ENCODE peak calls at places on chromosomes 7 and 10, in seven cellular contexts. V is H1, U is GM12878, P is HCT116, H is HepG2, A is SK-N-SH, T is K562. R is an unnamed sample.

GRCh38 chr7:3188946-3189345 is 112.1 kb upstream of the SDK1 start:
- DNase-seq in T (no peak), P (no peak), U (no peak), V (no peak), H (no peak), A (no peak), R (no peak)

GRCh38 chr7:143429770-143430698 is 13.2 kb upstream of the TAS2R60 start:
- DNase-seq in T (no peak), P (no peak), A (no peak), V (no peak), H (no peak), U (no peak), R (no peak)

GRCh38 chr7:22208806-22209205 is 148.1 kb downstream of the RAPGEF5 start:
- DNase-seq in U (no peak), P (no peak), H (no peak), T (no peak), A (no peak), V (no peak), R (no peak)

GRCh38 chr7:3200504-3200903 is 100.5 kb upstream of the SDK1 start:
- DNase-seq in U (no peak), V (peak), H (peak), P (peak), T (no peak), A (peak), R (peak)

GRCh38 chr10:108132303-108132702 is 967.8 kb upstream of the SORCS1 start:
- DNase-seq in P (no peak), H (no peak), U (no peak), T (no peak), A (no peak), V (no peak), R (no peak)

GRCh38 chr7:142859829-142860228 is 5.0 kb downstream of the EPHB6 start:
- DNase-seq in T (no peak), U (no peak), P (no peak), A (no peak), H (no peak), V (no peak), R (no peak)

GRCh38 chr7:110156511-110156910 is 934.4 kb upstream of the LRRN3 start:
- DNase-seq in V (no peak), U (no peak), A (no peak), P (no peak), H (no peak), T (no peak), R (no peak)

GRCh38 chr7:101418694-101419093 is 56.0 kb downstream of the COL26A1 start:
- DNase-seq in T (no peak), P (no peak), V (no peak), A (no peak), U (no peak), H (no peak), R (no peak)

GRCh38 chr10:73017955-73018480 is 63.4 kb upstream of the PLA2G12B start:
- DNase-seq in A (no peak), P (no peak), T (no peak), H (no peak), U (no peak), V (no peak), R (peak)

GRCh38 chr10:131420867-131421266 is 109.3 kb upstream of the TCERG1L start:
- DNase-seq in T (no peak), A (no peak), V (no peak), H (no peak), P (no peak), U (no peak), R (no peak)

GRCh38 chr7:139078399-139078798 is 31.1 kb downstream of the ZC3HAV1 start:
- DNase-seq in P (no peak), U (no peak), H (no peak), V (no peak), A (no peak), T (no peak), R (no peak)

GRCh38 chr10:98555011-98555619 is 108.4 kb upstream of the HPS1 start:
- DNase-seq in T (no peak), U (no peak), A (no peak), P (no peak), H (no peak), V (no peak), R (peak)

GRCh38 chr7:151080522-151081169 is at the start of gene FASTK:
- DNase-seq in P (peak), H (peak), T (peak), V (peak), U (no peak), A (peak), R (peak)

GRCh38 chr7:32104766-32105165 is 34.6 kb upstream of the PDE1C start:
- DNase-seq in V (no peak), P (no peak), A (no peak), U (no peak), T (no peak), H (no peak), R (no peak)

GRCh38 chr7:4288791-4289190 is 393.3 kb upstream of the FOXK1 start:
- DNase-seq in V (no peak), P (no peak), H (no peak), A (no peak), T (no peak), U (no peak), R (no peak)

GRCh38 chr10:101466016-101466912 is 112.3 kb downstream of the BTRC start:
- DNase-seq in U (no peak), T (no peak), V (no peak), H (no peak), P (no peak), A (no peak), R (no peak)

GRCh38 chr7:117186218-117186617 is 136.6 kb downstream of the WNT2 start:
- DNase-seq in T (no peak), H (no peak), U (no peak), V (no peak), P (no peak), A (no peak), R (no peak)

GRCh38 chr7:39271386-39271785 is 293.7 kb downstream of the POU6F2 start:
- DNase-seq in T (no peak), V (no peak), H (no peak), U (no peak), P (no peak), A (peak), R (peak)

GRCh38 chr10:88319960-88320517 is 263.1 kb downstream of the RNLS start:
- DNase-seq in A (no peak), U (no peak), H (no peak), V (no peak), T (no peak), P (no peak), R (peak)

GRCh38 chr10:31607481-31607880 is 288.5 kb downstream of the ZEB1 start:
- DNase-seq in P (no peak), T (no peak), V (no peak), A (no peak), U (no peak), H (no peak), R (no peak)

GRCh38 chr10:9957352-9957751 is 1060.3 kb upstream of the CELF2 start:
- DNase-seq in H (no peak), V (no peak), U (no peak), P (no peak), A (no peak), T (no peak), R (no peak)

DNA sequence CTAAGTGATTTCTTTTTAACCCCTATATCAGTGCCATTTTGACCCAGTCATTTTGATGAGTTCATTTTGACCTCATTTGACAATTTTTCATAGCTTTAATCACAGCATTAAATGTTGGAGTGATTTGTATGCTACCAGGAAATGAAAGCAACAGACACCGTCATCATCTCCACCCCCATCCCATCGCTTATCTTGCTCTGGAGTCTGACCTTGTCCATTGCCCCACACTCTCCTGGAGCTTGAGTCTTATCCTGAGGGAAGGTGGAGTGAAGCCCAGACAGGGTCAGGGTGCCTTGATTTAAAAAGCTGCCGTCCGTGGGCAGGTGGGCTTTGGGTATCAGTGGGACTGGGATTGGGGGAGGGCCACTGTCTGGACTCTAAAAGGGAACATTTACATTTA is 94.7 kb upstream of the JCAD start:
- DNase-seq in U (no peak), P (no peak), H (no peak), T (no peak), V (no peak), A (no peak), R (no peak)
- TF ChIP-seq JUND in U (no peak), P (no peak), H (no peak), T (no peak), V (no peak), A (no peak), R (no peak)

GRCh38 chr10:17326377-17326776 is 98.3 kb downstream of the VIM start:
- DNase-seq in P (no peak), U (no peak), V (no peak), A (no peak), H (no peak), T (no peak), R (no peak)
- TF ChIP-seq JUND in P (no peak), U (no peak), V (no peak), A (no peak), H (no peak), T (no peak), R (no peak)

GRCh38 chr10:6044651-6045599 is 17.2 kb downstream of the IL2RA start:
- DNase-seq in A (no peak), P (no peak), V (peak), T (no peak), U (no peak), H (no peak), R (no peak)
- TF ChIP-seq JUND in A (no peak), P (no peak), V (no peak), T (no peak), U (no peak), H (no peak), R (no peak)

DNA sequence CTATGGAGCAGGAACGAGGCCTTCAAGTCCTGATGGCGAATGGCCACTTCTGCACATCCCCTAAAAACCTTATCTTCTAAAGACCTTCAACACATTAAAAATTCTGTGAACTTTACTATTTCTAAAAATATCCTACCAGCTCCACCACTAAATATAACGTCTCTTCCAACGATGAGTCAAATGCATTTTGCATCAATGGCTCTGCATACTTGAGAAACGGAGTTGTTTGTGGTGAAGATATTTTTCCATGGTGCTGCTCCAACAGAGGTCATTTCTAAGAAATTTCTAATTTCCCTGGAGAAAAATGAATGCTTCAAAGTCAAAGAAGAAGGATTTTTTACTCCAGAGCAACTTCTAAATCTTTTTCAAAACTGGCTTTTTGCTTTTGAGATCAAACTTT is 258.3 kb downstream of the KLF6 start:
- DNase-seq in A (no peak), H (no peak), V (no peak), T (no peak), P (no peak), U (no peak), R (no peak)
- TF ChIP-seq JUND in A (peak), H (no peak), V (no peak), T (no peak), P (no peak), U (no peak), R (no peak)

GRCh38 chr10:48466611-48467240 is 138.1 kb downstream of the ARHGAP22 start:
- DNase-seq in A (no peak), H (no peak), T (no peak), P (no peak), U (no peak), V (peak), R (no peak)
- TF ChIP-seq JUND in A (no peak), H (no peak), T (no peak), P (no peak), U (no peak), V (no peak), R (no peak)

DNA sequence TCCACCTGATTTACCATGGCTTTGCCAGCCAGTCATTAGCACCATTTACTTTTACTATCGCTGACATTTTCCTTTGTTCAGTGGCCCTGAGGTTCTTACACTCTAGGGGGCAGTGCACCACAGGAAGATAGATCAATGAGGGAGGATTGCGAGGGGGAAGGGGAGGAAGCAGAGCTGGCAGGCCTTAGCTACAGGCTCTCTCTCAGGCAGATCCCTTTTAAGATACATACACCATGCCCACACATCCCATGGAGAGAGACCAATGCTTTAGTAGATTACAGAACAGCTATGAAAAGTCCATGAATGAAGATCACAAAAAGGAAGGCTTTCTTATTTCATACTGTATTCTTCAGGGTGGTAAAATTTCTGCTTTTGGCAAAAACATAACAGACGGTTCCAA is 47.4 kb downstream of the DENND11 start:
- DNase-seq in A (peak), U (peak), V (no peak), H (peak), P (peak), T (peak), R (peak)
- TF ChIP-seq JUND in A (no peak), U (no peak), V (no peak), H (no peak), P (no peak), T (no peak), R (no peak)

GRCh38 chr10:110181451-110181850 is 26.0 kb upstream of the MXI1 start:
- DNase-seq in P (no peak), A (peak), T (no peak), V (peak), U (no peak), H (no peak), R (no peak)
- TF ChIP-seq JUND in P (no peak), A (no peak), T (no peak), V (no peak), U (no peak), H (no peak), R (no peak)

R was measured in T47D.